ENCODE peak calls at places on chromosome 5, in seven cellular contexts. U is HEK293T, Z is frontal cortex, O is EH, B is AG10803, A is nephron progenitor cell, M is head of caudate nucleus. X is an unnamed sample.

GRCh38 chr5:111043712-111044506 is 27.6 kb upstream of the TSLP start:
- DNase-seq in U (peak), Z (no peak), O (peak), B (no peak), A (peak), M (no peak), X (no peak)

GRCh38 chr5:150438873-150439546 is 10.5 kb downstream of the RPS14 start:
- DNase-seq in U (peak), Z (no peak), O (peak), B (peak), A (peak), M (no peak), X (peak)

GRCh38 chr5:149320791-149321330 is 24.4 kb upstream of the GRPEL2 start:
- DNase-seq in U (peak), Z (peak), O (peak), B (peak), A (peak), M (peak), X (no peak)

GRCh38 chr5:9604416-9604815 is 25.7 kb downstream of the TAS2R1 start:
- DNase-seq in U (no peak), Z (no peak), O (peak), B (no peak), A (no peak), M (no peak), X (no peak)

GRCh38 chr5:82942083-82942881 is 134.9 kb downstream of the TMEM167A start:
- DNase-seq in U (no peak), Z (no peak), O (no peak), B (no peak), A (no peak), M (no peak), X (no peak)

GRCh38 chr5:150000990-150001659 is 586 bp downstream of the HMGXB3 start:
- DNase-seq in U (peak), Z (peak), O (peak), B (peak), A (peak), M (peak), X (peak)

GRCh38 chr5:124743534-124744169 is 2.8 kb downstream of the ZNF608 start:
- DNase-seq in U (no peak), Z (no peak), O (no peak), B (no peak), A (no peak), M (no peak), X (no peak)

GRCh38 chr5:106545325-106545724 is 1125.4 kb downstream of the EFNA5 start:
- DNase-seq in U (no peak), Z (no peak), O (no peak), B (no peak), A (no peak), M (no peak), X (no peak)

GRCh38 chr5:125717209-125717608 is 706.0 kb upstream of the GRAMD2B start:
- DNase-seq in U (no peak), Z (no peak), O (peak), B (peak), A (no peak), M (no peak), X (no peak)

GRCh38 chr5:74179183-74179582 is 461.3 kb downstream of the ENC1 start:
- DNase-seq in U (no peak), Z (no peak), O (peak), B (peak), A (no peak), M (no peak), X (no peak)

GRCh38 chr5:52787600-52788504 is at the start of the genes ITGA1 and PELO:
- DNase-seq in U (peak), Z (peak), O (peak), B (peak), A (peak), M (peak), X (peak)

GRCh38 chr5:36403601-36404311 is 102.1 kb upstream of the RANBP3L start:
- DNase-seq in U (no peak), Z (no peak), O (peak), B (peak), A (no peak), M (peak), X (no peak)

GRCh38 chr5:113050606-113051391 is 74.2 kb downstream of the DCP2 start:
- DNase-seq in U (no peak), Z (peak), O (peak), B (peak), A (no peak), M (peak), X (no peak)

GRCh38 chr5:33649801-33650482 is 209.2 kb downstream of the TARS1 start:
- DNase-seq in U (no peak), Z (no peak), O (peak), B (peak), A (no peak), M (no peak), X (no peak)

GRCh38 chr5:8522635-8523034 is 653.7 kb downstream of the MTRR start:
- DNase-seq in U (no peak), Z (no peak), O (no peak), B (no peak), A (no peak), M (no peak), X (no peak)

GRCh38 chr5:120535900-120536299 is 71.8 kb downstream of the PRR16 start:
- DNase-seq in U (no peak), Z (no peak), O (peak), B (no peak), A (no peak), M (no peak), X (no peak)

GRCh38 chr5:56168066-56168478 is 65.1 kb downstream of the ANKRD55 start:
- DNase-seq in U (no peak), Z (no peak), O (no peak), B (no peak), A (no peak), M (no peak), X (no peak)

GRCh38 chr5:124162782-124163532 is 583.5 kb downstream of the ZNF608 start:
- DNase-seq in U (no peak), Z (peak), O (no peak), B (no peak), A (peak), M (peak), X (peak)

GRCh38 chr5:179530069-179530998 is 20.0 kb upstream of the RUFY1 start:
- DNase-seq in U (no peak), Z (peak), O (peak), B (peak), A (peak), M (peak), X (peak)

GRCh38 chr5:172412724-172413260 is 41.5 kb downstream of the SH3PXD2B start:
- DNase-seq in U (no peak), Z (no peak), O (peak), B (peak), A (no peak), M (peak), X (no peak)

GRCh38 chr5:81081461-81081835 is 121.3 kb downstream of the RASGRF2 start:
- DNase-seq in U (no peak), Z (no peak), O (peak), B (no peak), A (no peak), M (peak), X (no peak)

GRCh38 chr5:178232124-178232919 is at the start of gene PHYKPL:
- DNase-seq in U (peak), Z (peak), O (peak), B (peak), A (peak), M (peak), X (peak)

GRCh38 chr5:177113566-177114424 is 19.8 kb upstream of the NSD1 start:
- DNase-seq in U (peak), Z (peak), O (peak), B (peak), A (peak), M (peak), X (peak)

GRCh38 chr5:10485142-10485795 is 43.6 kb downstream of the ROPN1L start:
- DNase-seq in U (peak), Z (peak), O (peak), B (peak), A (no peak), M (no peak), X (peak)

GRCh38 chr5:151665584-151665982 is 21.1 kb downstream of the SPARC start:
- DNase-seq in U (no peak), Z (no peak), O (peak), B (peak), A (no peak), M (no peak), X (no peak)

GRCh38 chr5:149638546-149639241 is 57.4 kb downstream of the ARHGEF37 start:
- DNase-seq in U (no peak), Z (no peak), O (no peak), B (no peak), A (no peak), M (no peak), X (no peak)

GRCh38 chr5:165630211-165630866 is 2124.9 kb downstream of the MAT2B start:
- DNase-seq in U (peak), Z (peak), O (peak), B (peak), A (peak), M (peak), X (peak)

GRCh38 chr5:96050273-96050880 is 88.7 kb upstream of the ELL2 start:
- DNase-seq in U (no peak), Z (no peak), O (no peak), B (no peak), A (no peak), M (no peak), X (no peak)

GRCh38 chr5:178525906-178526732 is 64.1 kb downstream of the COL23A1 start:
- DNase-seq in U (no peak), Z (no peak), O (no peak), B (no peak), A (no peak), M (no peak), X (no peak)

GRCh38 chr5:32522429-32523143 is 62.8 kb upstream of the SUB1 start:
- DNase-seq in U (no peak), Z (no peak), O (peak), B (peak), A (no peak), M (no peak), X (no peak)

GRCh38 chr5:157535042-157535865 is 40.3 kb downstream of the ADAM19 start:
- DNase-seq in U (no peak), Z (no peak), O (peak), B (no peak), A (no peak), M (no peak), X (no peak)

GRCh38 chr5:133066045-133066444 is 14.2 kb downstream of the HSPA4 start:
- DNase-seq in U (no peak), Z (no peak), O (no peak), B (no peak), A (no peak), M (no peak), X (no peak)